ENCODE peak calls at places on chromosome 21, in four cellular contexts. One of them, this sample, is unnamed.
A peak's percentile ranks its signal among the peaks of the same experiment; 100 is the strongest.

GRCh38 chr21:41164981-41165650 is 2.8 kb upstream of the BACE2 start:
- DNase-seq in nephron progenitor cell: no peak
- DNase-seq in astrocyte: peak; percentile 73
- DNase-seq in GM20000: no peak
- DNase-seq in this sample: no peak

GRCh38 chr21:42614811-42615342 is 38.5 kb upstream of the PDE9A start:
- DNase-seq in GM20000: peak; percentile 50
- DNase-seq in nephron progenitor cell: peak; percentile 24
- DNase-seq in astrocyte: no peak
- DNase-seq in this sample: peak; percentile 47

GRCh38 chr21:43343095-43343991 is 83.6 kb downstream of the SIK1 start:
- DNase-seq in nephron progenitor cell: no peak
- DNase-seq in astrocyte: no peak
- DNase-seq in GM20000: no peak
- DNase-seq in this sample: no peak

GRCh38 chr21:23020969-23021368 is 2022.8 kb downstream of the NCAM2 start:
- DNase-seq in GM20000: no peak
- DNase-seq in nephron progenitor cell: no peak
- DNase-seq in astrocyte: no peak
- DNase-seq in this sample: no peak

GRCh38 chr21:37762606-37763005 is 153.7 kb downstream of the KCNJ6 start:
- DNase-seq in nephron progenitor cell: no peak
- DNase-seq in astrocyte: no peak
- DNase-seq in GM20000: no peak
- DNase-seq in this sample: no peak

GRCh38 chr21:37195649-37196048 is 71.5 kb downstream of the VPS26C start:
- DNase-seq in nephron progenitor cell: no peak
- DNase-seq in GM20000: no peak
- DNase-seq in astrocyte: no peak
- DNase-seq in this sample: no peak

GRCh38 chr21:16156841-16157240 is 427.1 kb downstream of the USP25 start:
- DNase-seq in astrocyte: no peak
- DNase-seq in GM20000: no peak
- DNase-seq in nephron progenitor cell: no peak
- DNase-seq in this sample: no peak

GRCh38 chr21:20882462-20883415 is 115.5 kb upstream of the NCAM2 start:
- DNase-seq in astrocyte: no peak
- DNase-seq in nephron progenitor cell: peak; percentile 53
- DNase-seq in GM20000: no peak
- DNase-seq in this sample: no peak

GRCh38 chr21:16193758-16194606 is 464.2 kb downstream of the USP25 start:
- DNase-seq in nephron progenitor cell: peak; percentile 55
- DNase-seq in astrocyte: peak; percentile 91
- DNase-seq in GM20000: peak; percentile 9
- DNase-seq in this sample: no peak

GRCh38 chr21:33386222-33386784 is 16.9 kb upstream of the IFNGR2 start:
- DNase-seq in GM20000: no peak
- DNase-seq in nephron progenitor cell: no peak
- DNase-seq in astrocyte: no peak
- DNase-seq in this sample: no peak
- TF ChIP-seq CTCF in GM20000: no peak
- TF ChIP-seq CTCF in nephron progenitor cell: no peak
- TF ChIP-seq CTCF in astrocyte: no peak
- TF ChIP-seq CTCF in this sample: peak; percentile 25

GRCh38 chr21:45310446-45310845 is 22.8 kb upstream of the POFUT2 start:
- DNase-seq in astrocyte: no peak
- DNase-seq in GM20000: no peak
- DNase-seq in nephron progenitor cell: no peak
- DNase-seq in this sample: no peak

GRCh38 chr21:45308211-45309068 is 20.7 kb upstream of the POFUT2 start:
- DNase-seq in nephron progenitor cell: peak; percentile 6
- DNase-seq in astrocyte: peak; percentile 88
- DNase-seq in GM20000: no peak
- DNase-seq in this sample: no peak

GRCh38 chr21:45306832-45307571 is 19.3 kb upstream of the POFUT2 start:
- DNase-seq in nephron progenitor cell: peak; percentile 55
- DNase-seq in astrocyte: peak; percentile 91
- DNase-seq in GM20000: no peak
- DNase-seq in this sample: no peak

GRCh38 chr21:45309541-45310381 is 22.1 kb upstream of the POFUT2 start:
- DNase-seq in astrocyte: no peak
- DNase-seq in nephron progenitor cell: peak; percentile 2
- DNase-seq in GM20000: no peak
- DNase-seq in this sample: no peak

DNA sequence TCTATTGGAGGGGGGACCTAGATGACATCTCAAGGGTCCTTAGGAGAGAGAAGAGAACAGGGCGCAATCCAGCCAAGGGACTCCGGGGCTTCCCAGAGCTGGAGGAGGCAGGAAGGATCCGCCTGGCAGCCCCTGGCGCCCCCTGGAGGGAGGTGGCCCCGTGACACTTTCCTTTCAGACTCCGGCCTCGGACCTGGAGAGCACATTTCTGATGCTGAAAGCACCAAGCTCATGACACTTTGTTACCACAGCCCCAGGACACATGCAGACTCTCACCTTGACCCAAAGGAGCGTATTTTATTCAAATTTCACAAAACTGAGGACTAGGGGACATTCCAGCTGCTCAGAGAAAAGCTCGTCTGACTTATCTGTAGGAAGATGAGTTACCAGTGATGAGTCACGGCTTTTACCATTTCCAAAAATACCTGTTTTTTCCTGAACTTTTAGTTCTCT is 21.4 kb upstream of the POFUT2 start:
- DNase-seq in GM20000: no peak
- DNase-seq in nephron progenitor cell: peak; percentile 81
- DNase-seq in astrocyte: no peak
- DNase-seq in this sample: no peak
- TF ChIP-seq CTCF in GM20000: peak; percentile 40
- TF ChIP-seq CTCF in nephron progenitor cell: peak; percentile 78
- TF ChIP-seq CTCF in astrocyte: peak; percentile 70
- TF ChIP-seq CTCF in this sample: peak; percentile 59

GRCh38 chr21:45365608-45366241 is 39.2 kb upstream of the COL18A1 start:
- DNase-seq in nephron progenitor cell: no peak
- DNase-seq in GM20000: no peak
- DNase-seq in astrocyte: peak; percentile 88
- DNase-seq in this sample: no peak
- TF ChIP-seq CTCF in nephron progenitor cell: no peak
- TF ChIP-seq CTCF in GM20000: no peak
- TF ChIP-seq CTCF in astrocyte: no peak
- TF ChIP-seq CTCF in this sample: no peak

GRCh38 chr21:28509031-28509430 is 483.6 kb downstream of the LTN1 start:
- DNase-seq in GM20000: no peak
- DNase-seq in nephron progenitor cell: no peak
- DNase-seq in astrocyte: no peak
- DNase-seq in this sample: no peak
- TF ChIP-seq CTCF in GM20000: no peak
- TF ChIP-seq CTCF in nephron progenitor cell: no peak
- TF ChIP-seq CTCF in astrocyte: no peak
- TF ChIP-seq CTCF in this sample: no peak

GRCh38 chr21:35437941-35438340 is 388.8 kb upstream of the RUNX1 start:
- DNase-seq in astrocyte: no peak
- DNase-seq in nephron progenitor cell: no peak
- DNase-seq in GM20000: no peak
- DNase-seq in this sample: no peak

GRCh38 chr21:35438643-35439404 is 389.7 kb upstream of the RUNX1 start:
- DNase-seq in astrocyte: peak; percentile 16
- DNase-seq in nephron progenitor cell: no peak
- DNase-seq in GM20000: peak; percentile 29
- DNase-seq in this sample: peak; percentile 36

GRCh38 chr21:35441868-35442582 is 392.9 kb upstream of the RUNX1 start:
- DNase-seq in nephron progenitor cell: no peak
- DNase-seq in astrocyte: no peak
- DNase-seq in GM20000: no peak
- DNase-seq in this sample: no peak

GRCh38 chr21:35436899-35437298 is 387.8 kb upstream of the RUNX1 start:
- DNase-seq in astrocyte: no peak
- DNase-seq in nephron progenitor cell: no peak
- DNase-seq in GM20000: no peak
- DNase-seq in this sample: no peak
- TF ChIP-seq CTCF in astrocyte: no peak
- TF ChIP-seq CTCF in nephron progenitor cell: no peak
- TF ChIP-seq CTCF in GM20000: no peak
- TF ChIP-seq CTCF in this sample: no peak

DNA sequence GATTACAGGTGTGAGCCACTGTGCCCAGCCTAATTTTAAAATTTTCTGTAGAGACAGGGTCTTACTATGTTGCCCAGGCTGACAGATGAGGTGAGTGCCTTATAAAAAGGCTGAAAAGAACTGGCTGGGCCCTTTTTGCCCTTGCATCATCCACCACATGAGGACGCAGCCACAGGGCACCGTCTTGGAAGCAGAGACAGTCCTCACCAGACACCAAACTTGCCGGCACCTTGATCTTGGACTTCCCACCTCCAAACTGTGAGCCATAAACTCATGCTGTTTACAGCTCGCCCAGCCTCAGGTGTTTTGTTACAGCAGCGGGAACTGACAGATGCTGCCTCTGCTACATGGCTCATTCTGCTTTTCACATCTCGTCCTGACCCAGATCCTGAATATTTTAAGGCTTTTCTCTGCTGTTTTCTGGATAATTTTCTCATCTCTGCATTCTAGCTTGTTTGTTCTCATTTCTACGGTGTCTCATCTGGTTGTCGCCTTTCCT is 19.1 kb upstream of the PCBP3 start:
- DNase-seq in GM20000: no peak
- DNase-seq in astrocyte: no peak
- DNase-seq in nephron progenitor cell: no peak
- DNase-seq in this sample: no peak
- TF ChIP-seq CTCF in GM20000: no peak
- TF ChIP-seq CTCF in astrocyte: no peak
- TF ChIP-seq CTCF in nephron progenitor cell: no peak
- TF ChIP-seq CTCF in this sample: no peak

GRCh38 chr21:28833181-28833580 is 159.5 kb downstream of the LTN1 start:
- DNase-seq in GM20000: no peak
- DNase-seq in astrocyte: no peak
- DNase-seq in nephron progenitor cell: no peak
- DNase-seq in this sample: no peak
- TF ChIP-seq CTCF in GM20000: no peak
- TF ChIP-seq CTCF in astrocyte: no peak
- TF ChIP-seq CTCF in nephron progenitor cell: no peak
- TF ChIP-seq CTCF in this sample: no peak

DNA sequence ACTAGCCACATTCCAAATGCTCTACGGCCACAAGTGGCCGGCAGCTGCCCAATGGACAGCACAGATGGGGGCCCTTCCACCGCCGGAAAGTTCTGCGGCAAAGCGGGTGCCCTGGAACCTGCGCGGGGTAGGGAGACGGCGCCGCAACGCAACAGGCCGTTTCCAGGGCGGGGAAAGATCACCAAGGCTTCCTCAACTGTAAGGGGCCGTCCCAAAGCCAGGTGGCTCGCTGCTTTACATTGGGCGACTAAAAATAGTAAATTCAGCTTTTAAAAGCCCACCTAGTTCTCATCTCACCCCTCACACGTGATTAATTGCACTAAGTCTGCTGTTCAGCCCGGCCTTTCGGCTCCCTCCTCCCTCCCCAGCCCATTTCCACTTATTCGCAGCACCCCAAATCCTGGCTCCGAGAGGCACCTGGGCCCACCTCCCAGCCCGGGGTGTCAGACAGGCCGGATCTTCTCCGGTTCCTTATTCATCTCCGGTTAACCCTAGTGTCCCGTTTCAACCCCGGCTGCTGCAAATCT is 643 bp downstream of the CFAP298 start:
- DNase-seq in astrocyte: peak; percentile 10
- DNase-seq in GM20000: peak; percentile 49
- DNase-seq in nephron progenitor cell: peak; percentile 51
- DNase-seq in this sample: peak; percentile 61
- TF ChIP-seq CTCF in astrocyte: no peak
- TF ChIP-seq CTCF in GM20000: no peak
- TF ChIP-seq CTCF in nephron progenitor cell: no peak
- TF ChIP-seq CTCF in this sample: no peak

DNA sequence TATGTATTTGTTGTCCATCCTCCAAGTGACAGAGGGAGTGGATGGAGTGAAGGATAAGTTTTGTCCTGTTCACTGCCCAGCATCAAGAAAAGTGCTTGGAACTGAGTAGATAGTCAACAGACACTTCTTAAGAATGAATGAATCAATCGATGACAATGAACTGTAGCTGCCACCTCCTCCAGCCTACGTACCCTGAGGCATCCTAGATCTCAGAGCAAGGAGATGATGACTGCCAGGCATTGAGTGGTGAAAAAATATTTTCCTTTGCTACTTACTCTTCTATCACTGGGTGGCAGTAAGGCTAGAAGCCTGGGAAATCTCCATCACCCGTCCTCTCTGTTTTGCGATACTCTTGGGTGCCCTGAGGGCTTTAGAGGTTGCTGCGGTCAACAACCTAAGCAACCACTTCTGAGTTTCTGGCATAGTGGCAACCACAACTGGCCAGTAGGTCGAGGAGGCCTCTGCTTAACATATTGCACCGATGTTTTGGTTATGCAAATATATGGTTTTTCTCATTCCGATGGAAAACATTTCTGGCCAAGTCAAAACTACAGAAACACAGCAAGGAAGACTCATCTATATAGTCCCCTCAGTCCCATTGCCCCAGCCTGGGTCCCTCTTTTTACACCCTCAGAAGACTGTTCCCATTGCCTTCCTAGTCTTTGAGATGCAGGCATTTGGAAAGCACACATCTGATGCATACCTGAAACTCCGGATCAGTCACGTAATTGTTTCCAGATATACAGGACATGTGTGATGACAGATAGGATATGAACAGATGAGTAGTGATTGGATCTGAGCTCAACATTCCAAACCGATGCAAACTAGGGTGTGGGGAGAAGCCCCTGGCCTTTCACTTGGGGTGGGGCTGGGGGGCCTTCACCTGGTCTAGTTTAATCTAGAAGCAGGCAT is 136.8 kb downstream of the RUNX1 start:
- DNase-seq in astrocyte: no peak
- DNase-seq in nephron progenitor cell: no peak
- DNase-seq in GM20000: peak; percentile 10
- DNase-seq in this sample: no peak
- TF ChIP-seq CTCF in astrocyte: no peak
- TF ChIP-seq CTCF in nephron progenitor cell: no peak
- TF ChIP-seq CTCF in GM20000: no peak
- TF ChIP-seq CTCF in this sample: peak; percentile 16

DNA sequence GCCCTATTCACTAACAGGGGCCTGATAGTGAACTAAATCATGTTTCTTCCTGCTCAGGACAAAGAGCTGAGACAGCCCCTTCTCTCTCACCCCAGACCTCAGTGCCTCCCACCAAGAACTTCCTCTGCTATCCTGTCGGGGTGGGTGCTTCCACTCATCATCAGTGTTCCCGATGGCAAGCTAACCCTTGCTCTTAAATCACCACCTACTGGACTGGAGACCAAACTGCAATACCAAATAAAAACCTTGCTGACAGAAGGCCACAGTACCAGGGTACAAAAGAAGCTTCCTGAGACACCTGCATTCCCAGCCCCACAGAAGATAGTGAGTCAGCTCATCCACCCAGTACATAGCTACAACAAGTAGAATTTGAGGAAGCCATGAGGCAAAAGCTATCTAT is 799.5 kb downstream of the LTN1 start:
- DNase-seq in astrocyte: no peak
- DNase-seq in GM20000: no peak
- DNase-seq in nephron progenitor cell: no peak
- DNase-seq in this sample: no peak
- TF ChIP-seq CTCF in astrocyte: no peak
- TF ChIP-seq CTCF in GM20000: no peak
- TF ChIP-seq CTCF in nephron progenitor cell: no peak
- TF ChIP-seq CTCF in this sample: no peak